ENCODE peak calls at places on chromosomes 3 and 15, in ten cellular contexts. G is adipocyte; W is ELR; V is spleen; Q is transverse colon; X is activated CD4-positive, alpha-beta T cell treated with anti-CD3 and anti-CD28 coated beads, Interleukin-2, amount 50 U/mL, for 1 hour; T is CD8-positive, alpha-beta T cell; U is PC-3; H is ureter; I is gastrocnemius medialis. M is an unnamed sample.

GRCh38 chr3:196792771-196793170 is 53.1 kb downstream of the PAK2 start:
- DNase-seq in G (peak; percentile 36), W (peak; percentile 42), V (no peak), Q (no peak), X (no peak), T (no peak), U (peak; percentile 82), H (no peak), I (peak; percentile 53), M (no peak)

GRCh38 chr15:73983211-73983727 is 8.8 kb downstream of the STOML1 start:
- DNase-seq in G (peak; percentile 91), W (peak; percentile 85), V (no peak), Q (peak; percentile 47), X (no peak), T (peak; percentile 38), U (peak; percentile 92), H (peak; percentile 83), I (peak; percentile 62), M (no peak)

GRCh38 chr3:48684480-48685143 is 1.1 kb downstream of the NCKIPSD start:
- DNase-seq in G (peak; percentile 25), W (peak; percentile 42), V (no peak), Q (peak; percentile 44), X (no peak), T (no peak), U (no peak), H (no peak), I (peak; percentile 32), M (no peak)

GRCh38 chr15:77070500-77071337 is at the start of gene TSPAN3:
- DNase-seq in G (peak; percentile 97), W (peak; percentile 92), V (peak; percentile 98), Q (peak; percentile 95), X (peak; percentile 91), T (peak; percentile 94), U (peak; percentile 92), H (peak; percentile 89), I (peak; percentile 93), M (peak; percentile 91)

GRCh38 chr15:85571780-85572179 is 191.4 kb downstream of the AKAP13 start:
- DNase-seq in G (no peak), W (no peak), V (no peak), Q (no peak), X (no peak), T (no peak), U (no peak), H (no peak), I (no peak), M (no peak)

GRCh38 chr15:70428211-70428822 is 330.6 kb upstream of the TLE3 start:
- DNase-seq in G (no peak), W (no peak), V (no peak), Q (no peak), X (no peak), T (no peak), U (no peak), H (no peak), I (no peak), M (no peak)

GRCh38 chr3:64209866-64210609 is 15.2 kb downstream of the PRICKLE2 start:
- DNase-seq in G (no peak), W (no peak), V (no peak), Q (peak; percentile 41), X (no peak), T (no peak), U (no peak), H (peak; percentile 69), I (peak; percentile 65), M (no peak)

GRCh38 chr15:55515991-55516776 is 8.2 kb upstream of the DNAAF4 start:
- DNase-seq in G (no peak), W (no peak), V (no peak), Q (no peak), X (no peak), T (no peak), U (no peak), H (no peak), I (no peak), M (no peak)

GRCh38 chr15:24683736-24684135 is 8.2 kb downstream of the NPAP1 start:
- DNase-seq in G (no peak), W (no peak), V (no peak), Q (no peak), X (no peak), T (no peak), U (no peak), H (no peak), I (no peak), M (no peak)

GRCh38 chr3:105829229-105829628 is 39.6 kb downstream of the CBLB start:
- DNase-seq in G (no peak), W (no peak), V (no peak), Q (no peak), X (no peak), T (no peak), U (peak; percentile 57), H (no peak), I (no peak), M (no peak)

GRCh38 chr15:46126581-46126980 is 491.8 kb downstream of the SQOR start:
- DNase-seq in G (no peak), W (no peak), V (no peak), Q (no peak), X (no peak), T (no peak), U (peak; percentile 78), H (no peak), I (no peak), M (no peak)

GRCh38 chr3:151864423-151865101 is 8.9 kb upstream of the SUCNR1 start:
- DNase-seq in G (peak; percentile 89), W (peak; percentile 93), V (no peak), Q (no peak), X (no peak), T (no peak), U (peak; percentile 89), H (no peak), I (no peak), M (no peak)

GRCh38 chr15:63912061-63912615 is 78.4 kb upstream of the HERC1 start:
- DNase-seq in G (no peak), W (no peak), V (peak; percentile 68), Q (no peak), X (no peak), T (no peak), U (no peak), H (no peak), I (no peak), M (no peak)

GRCh38 chr3:85586018-85586417 is 627.2 kb downstream of the CADM2 start:
- DNase-seq in G (no peak), W (no peak), V (no peak), Q (no peak), X (no peak), T (no peak), U (no peak), H (no peak), I (no peak), M (no peak)

GRCh38 chr3:195155842-195156241 is 115.1 kb downstream of the XXYLT1 start:
- DNase-seq in G (no peak), W (no peak), V (no peak), Q (no peak), X (no peak), T (no peak), U (no peak), H (no peak), I (no peak), M (no peak)

GRCh38 chr3:109356442-109357155 is 19.3 kb upstream of the DPPA4 start:
- DNase-seq in G (no peak), W (no peak), V (no peak), Q (no peak), X (no peak), T (no peak), U (no peak), H (no peak), I (no peak), M (no peak)

GRCh38 chr3:13416002-13416793 is 3.9 kb downstream of the NUP210 start:
- DNase-seq in G (no peak), W (no peak), V (no peak), Q (no peak), X (peak; percentile 24), T (no peak), U (no peak), H (no peak), I (no peak), M (no peak)

GRCh38 chr3:126536126-126536525 is 12.2 kb downstream of the CHST13 start:
- DNase-seq in G (no peak), W (no peak), V (peak; percentile 60), Q (no peak), X (no peak), T (no peak), U (no peak), H (no peak), I (no peak), M (no peak)

GRCh38 chr3:138186216-138186615 is 885 bp upstream of the ARMC8 start:
- DNase-seq in G (peak; percentile 21), W (peak; percentile 22), V (no peak), Q (no peak), X (no peak), T (no peak), U (peak; percentile 48), H (no peak), I (no peak), M (no peak)

GRCh38 chr3:112121577-112122547 is 11.2 kb downstream of the GCSAM start:
- DNase-seq in G (no peak), W (no peak), V (no peak), Q (no peak), X (no peak), T (no peak), U (no peak), H (no peak), I (no peak), M (no peak)

GRCh38 chr3:32593903-32594525 is 23.4 kb upstream of the DYNC1LI1 start:
- DNase-seq in G (peak; percentile 68), W (peak; percentile 16), V (no peak), Q (no peak), X (no peak), T (no peak), U (peak; percentile 42), H (no peak), I (no peak), M (no peak)

GRCh38 chr15:77905301-77905920 is 172.1 kb downstream of the TBC1D2B start:
- DNase-seq in G (no peak), W (no peak), V (peak; percentile 69), Q (no peak), X (no peak), T (no peak), U (no peak), H (no peak), I (no peak), M (no peak)

GRCh38 chr3:181316481-181316880 is 326.9 kb upstream of the DNAJC19 start:
- DNase-seq in G (peak; percentile 2), W (peak; percentile 5), V (no peak), Q (no peak), X (no peak), T (no peak), U (peak; percentile 41), H (no peak), I (no peak), M (no peak)

GRCh38 chr3:197501496-197501878 is 54.3 kb downstream of the BDH1 start:
- DNase-seq in G (no peak), W (peak; percentile 50), V (no peak), Q (peak; percentile 78), X (no peak), T (no peak), U (peak; percentile 37), H (no peak), I (no peak), M (no peak)

GRCh38 chr3:149592758-149593240 is 65.0 kb downstream of the WWTR1 start:
- DNase-seq in G (no peak), W (no peak), V (no peak), Q (no peak), X (no peak), T (no peak), U (no peak), H (no peak), I (peak; percentile 76), M (no peak)

GRCh38 chr15:55403531-55403930 is 4.6 kb downstream of the CCPG1 start:
- DNase-seq in G (peak; percentile 75), W (peak; percentile 23), V (no peak), Q (no peak), X (no peak), T (no peak), U (no peak), H (no peak), I (no peak), M (no peak)